ENCODE peak calls at places on chromosomes 6 and 20, in seven cellular contexts. One of them, this sample, is unnamed. For H3K27me3, the result is how much of the 10 kb centered on the place peaks cover.

GRCh38 chr6:155786528-155786927 is 330.9 kb upstream of the NOX3 start:
- DNase-seq in fibroblast of lung: no peak
- DNase-seq in gastrocnemius medialis: no peak
- DNase-seq in aorta: no peak
- DNase-seq in lower lobe of right lung: no peak
- DNase-seq in ovary: no peak
- DNase-seq in GM23338: no peak
- DNase-seq in this sample: no peak

GRCh38 chr6:109393882-109394281 is 11.6 kb upstream of the CD164 start:
- DNase-seq in GM23338: no peak
- DNase-seq in aorta: no peak
- DNase-seq in ovary: no peak
- DNase-seq in gastrocnemius medialis: no peak
- DNase-seq in fibroblast of lung: no peak
- DNase-seq in lower lobe of right lung: no peak
- DNase-seq in this sample: no peak

GRCh38 chr6:5151955-5152401 is 66.8 kb downstream of the PPP1R3G start:
- DNase-seq in ovary: no peak
- DNase-seq in gastrocnemius medialis: no peak
- DNase-seq in GM23338: no peak
- DNase-seq in lower lobe of right lung: no peak
- DNase-seq in aorta: no peak
- DNase-seq in fibroblast of lung: peak
- DNase-seq in this sample: no peak

GRCh38 chr6:63859520-63859919 is 223.9 kb downstream of the PHF3 start:
- DNase-seq in fibroblast of lung: peak
- DNase-seq in GM23338: no peak
- DNase-seq in lower lobe of right lung: no peak
- DNase-seq in aorta: no peak
- DNase-seq in gastrocnemius medialis: no peak
- DNase-seq in ovary: no peak
- DNase-seq in this sample: no peak

GRCh38 chr6:109816452-109817374 is 125.6 kb downstream of the FIG4 start:
- DNase-seq in ovary: peak
- DNase-seq in aorta: no peak
- DNase-seq in lower lobe of right lung: no peak
- DNase-seq in GM23338: no peak
- DNase-seq in fibroblast of lung: no peak
- DNase-seq in gastrocnemius medialis: no peak
- DNase-seq in this sample: no peak

GRCh38 chr6:69866351-69867074 is at the start of gene COL19A1:
- DNase-seq in GM23338: peak
- DNase-seq in fibroblast of lung: no peak
- DNase-seq in gastrocnemius medialis: no peak
- DNase-seq in aorta: peak
- DNase-seq in ovary: no peak
- DNase-seq in lower lobe of right lung: peak
- DNase-seq in this sample: peak

GRCh38 chr20:38445402-38445801 is 10.3 kb upstream of the SNHG17 start:
- DNase-seq in GM23338: no peak
- DNase-seq in fibroblast of lung: no peak
- DNase-seq in aorta: peak
- DNase-seq in lower lobe of right lung: no peak
- DNase-seq in gastrocnemius medialis: no peak
- DNase-seq in ovary: no peak
- DNase-seq in this sample: no peak

GRCh38 chr20:36573798-36574277 is 441 bp downstream of the TGIF2 start:
- DNase-seq in gastrocnemius medialis: no peak
- DNase-seq in GM23338: no peak
- DNase-seq in fibroblast of lung: no peak
- DNase-seq in ovary: peak
- DNase-seq in aorta: peak
- DNase-seq in lower lobe of right lung: peak
- DNase-seq in this sample: peak

GRCh38 chr20:44409132-44409600 is 53.7 kb downstream of the HNF4A start:
- DNase-seq in ovary: no peak
- DNase-seq in gastrocnemius medialis: no peak
- DNase-seq in GM23338: no peak
- DNase-seq in fibroblast of lung: peak
- DNase-seq in aorta: peak
- DNase-seq in lower lobe of right lung: no peak
- DNase-seq in this sample: no peak

GRCh38 chr6:154480144-154480639 is 30.3 kb downstream of the CNKSR3 start:
- DNase-seq in aorta: no peak
- DNase-seq in fibroblast of lung: no peak
- DNase-seq in ovary: no peak
- DNase-seq in gastrocnemius medialis: no peak
- DNase-seq in lower lobe of right lung: no peak
- DNase-seq in GM23338: no peak
- DNase-seq in this sample: no peak
- H3K27me3 ChIP-seq in aorta: under half
- H3K27me3 ChIP-seq in fibroblast of lung: under half
- H3K27me3 ChIP-seq in ovary: under half
- H3K27me3 ChIP-seq in gastrocnemius medialis: under half
- H3K27me3 ChIP-seq in lower lobe of right lung: under half
- H3K27me3 ChIP-seq in GM23338: under half
- H3K27me3 ChIP-seq in this sample: under half

GRCh38 chr6:3390698-3391097 is 66.2 kb downstream of the SLC22A23 start:
- DNase-seq in GM23338: no peak
- DNase-seq in fibroblast of lung: peak
- DNase-seq in lower lobe of right lung: no peak
- DNase-seq in ovary: no peak
- DNase-seq in aorta: peak
- DNase-seq in gastrocnemius medialis: peak
- DNase-seq in this sample: peak

GRCh38 chr6:3386374-3386857 is 70.4 kb downstream of the SLC22A23 start:
- DNase-seq in fibroblast of lung: no peak
- DNase-seq in ovary: no peak
- DNase-seq in gastrocnemius medialis: no peak
- DNase-seq in lower lobe of right lung: no peak
- DNase-seq in GM23338: no peak
- DNase-seq in aorta: no peak
- DNase-seq in this sample: no peak

GRCh38 chr6:3392059-3392458 is 64.8 kb downstream of the SLC22A23 start:
- DNase-seq in ovary: no peak
- DNase-seq in GM23338: no peak
- DNase-seq in fibroblast of lung: no peak
- DNase-seq in lower lobe of right lung: no peak
- DNase-seq in gastrocnemius medialis: no peak
- DNase-seq in aorta: no peak
- DNase-seq in this sample: no peak

GRCh38 chr6:3388786-3389185 is 68.1 kb downstream of the SLC22A23 start:
- DNase-seq in ovary: no peak
- DNase-seq in fibroblast of lung: no peak
- DNase-seq in aorta: no peak
- DNase-seq in GM23338: no peak
- DNase-seq in lower lobe of right lung: no peak
- DNase-seq in gastrocnemius medialis: no peak
- DNase-seq in this sample: no peak

DNA sequence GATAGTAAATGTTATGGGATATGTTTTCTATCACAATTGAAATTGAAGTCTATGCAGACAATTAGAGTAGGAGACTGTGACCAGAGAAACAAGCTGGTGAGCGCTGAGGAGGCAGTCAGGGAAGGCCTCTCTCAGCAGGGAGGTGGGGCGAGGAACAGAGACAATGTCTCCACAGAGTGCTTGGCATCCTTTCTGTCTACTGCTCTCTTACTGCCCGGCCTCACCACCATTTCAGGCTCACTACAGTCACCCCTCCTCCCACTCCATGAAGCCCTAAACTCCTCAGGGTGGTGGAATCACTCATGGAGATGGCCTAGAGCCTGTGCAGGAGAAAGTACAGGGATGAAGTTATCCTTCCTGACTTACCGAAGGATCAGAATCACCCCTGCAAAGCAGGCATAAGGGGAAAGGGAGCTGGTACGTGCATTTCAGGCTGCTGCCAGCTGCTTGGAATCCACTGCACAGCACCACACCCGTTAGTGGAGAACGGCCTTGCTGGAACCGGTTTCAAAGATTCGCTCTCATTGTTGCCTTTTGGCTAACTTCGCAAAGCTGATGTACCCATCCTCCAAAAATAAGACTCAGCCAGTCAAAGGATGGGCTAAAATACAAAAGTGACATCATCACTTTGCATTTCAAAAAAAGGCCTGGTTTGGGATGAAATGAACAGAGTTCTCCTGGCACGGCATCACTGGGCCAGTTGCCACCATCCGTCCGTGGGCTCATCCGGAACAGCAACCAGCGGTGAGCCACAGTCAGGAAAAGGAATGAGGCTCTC is 67.3 kb downstream of the SLC22A23 start:
- DNase-seq in gastrocnemius medialis: no peak
- DNase-seq in aorta: peak
- DNase-seq in GM23338: no peak
- DNase-seq in fibroblast of lung: peak
- DNase-seq in ovary: no peak
- DNase-seq in lower lobe of right lung: no peak
- DNase-seq in this sample: no peak
- H3K4me3 ChIP-seq in gastrocnemius medialis: no peak
- H3K4me3 ChIP-seq in aorta: no peak
- H3K4me3 ChIP-seq in GM23338: no peak
- H3K4me3 ChIP-seq in fibroblast of lung: no peak
- H3K4me3 ChIP-seq in ovary: no peak
- H3K4me3 ChIP-seq in lower lobe of right lung: no peak
- H3K4me3 ChIP-seq in this sample: no peak

GRCh38 chr20:13220194-13220856 is 749 bp upstream of the ISM1 start:
- DNase-seq in GM23338: peak
- DNase-seq in ovary: no peak
- DNase-seq in fibroblast of lung: peak
- DNase-seq in gastrocnemius medialis: no peak
- DNase-seq in lower lobe of right lung: peak
- DNase-seq in aorta: peak
- DNase-seq in this sample: peak
- H3K27me3 ChIP-seq in GM23338: half or more
- H3K27me3 ChIP-seq in ovary: under half
- H3K27me3 ChIP-seq in fibroblast of lung: under half
- H3K27me3 ChIP-seq in gastrocnemius medialis: under half
- H3K27me3 ChIP-seq in lower lobe of right lung: under half
- H3K27me3 ChIP-seq in aorta: under half
- H3K27me3 ChIP-seq in this sample: half or more

GRCh38 chr6:43634702-43635303 is 837 bp upstream of the MAD2L1BP start:
- DNase-seq in GM23338: no peak
- DNase-seq in lower lobe of right lung: no peak
- DNase-seq in ovary: no peak
- DNase-seq in aorta: no peak
- DNase-seq in gastrocnemius medialis: no peak
- DNase-seq in fibroblast of lung: no peak
- DNase-seq in this sample: no peak
- H3K4me3 ChIP-seq in GM23338: peak
- H3K4me3 ChIP-seq in lower lobe of right lung: no peak
- H3K4me3 ChIP-seq in ovary: no peak
- H3K4me3 ChIP-seq in aorta: no peak
- H3K4me3 ChIP-seq in gastrocnemius medialis: no peak
- H3K4me3 ChIP-seq in fibroblast of lung: no peak
- H3K4me3 ChIP-seq in this sample: no peak

GRCh38 chr20:54107600-54108393 is 37.4 kb upstream of the BCAS1 start:
- DNase-seq in gastrocnemius medialis: no peak
- DNase-seq in lower lobe of right lung: no peak
- DNase-seq in aorta: no peak
- DNase-seq in fibroblast of lung: no peak
- DNase-seq in ovary: no peak
- DNase-seq in GM23338: no peak
- DNase-seq in this sample: no peak
- H3K27me3 ChIP-seq in gastrocnemius medialis: under half
- H3K27me3 ChIP-seq in lower lobe of right lung: under half
- H3K27me3 ChIP-seq in aorta: under half
- H3K27me3 ChIP-seq in fibroblast of lung: under half
- H3K27me3 ChIP-seq in ovary: under half
- H3K27me3 ChIP-seq in GM23338: under half
- H3K27me3 ChIP-seq in this sample: under half

GRCh38 chr6:163790296-163790840 is 375.9 kb downstream of the QKI start:
- DNase-seq in lower lobe of right lung: no peak
- DNase-seq in ovary: no peak
- DNase-seq in aorta: no peak
- DNase-seq in GM23338: no peak
- DNase-seq in fibroblast of lung: peak
- DNase-seq in gastrocnemius medialis: no peak
- DNase-seq in this sample: no peak
- H3K4me3 ChIP-seq in lower lobe of right lung: no peak
- H3K4me3 ChIP-seq in ovary: no peak
- H3K4me3 ChIP-seq in aorta: no peak
- H3K4me3 ChIP-seq in GM23338: no peak
- H3K4me3 ChIP-seq in fibroblast of lung: no peak
- H3K4me3 ChIP-seq in gastrocnemius medialis: no peak
- H3K4me3 ChIP-seq in this sample: no peak

GRCh38 chr20:57609842-57610167 is 10.4 kb downstream of the ZBP1 start:
- DNase-seq in ovary: peak
- DNase-seq in GM23338: no peak
- DNase-seq in fibroblast of lung: no peak
- DNase-seq in aorta: no peak
- DNase-seq in lower lobe of right lung: no peak
- DNase-seq in gastrocnemius medialis: no peak
- DNase-seq in this sample: no peak
- H3K27me3 ChIP-seq in ovary: under half
- H3K27me3 ChIP-seq in GM23338: under half
- H3K27me3 ChIP-seq in fibroblast of lung: under half
- H3K27me3 ChIP-seq in aorta: under half
- H3K27me3 ChIP-seq in lower lobe of right lung: under half
- H3K27me3 ChIP-seq in gastrocnemius medialis: under half
- H3K27me3 ChIP-seq in this sample: under half

GRCh38 chr6:26420607-26421235 is 18.6 kb downstream of the BTN3A1 start:
- DNase-seq in lower lobe of right lung: no peak
- DNase-seq in GM23338: peak
- DNase-seq in fibroblast of lung: peak
- DNase-seq in gastrocnemius medialis: no peak
- DNase-seq in ovary: no peak
- DNase-seq in aorta: no peak
- DNase-seq in this sample: peak

GRCh38 chr6:26421259-26422144 is 18.8 kb upstream of the BTN3A3 start:
- DNase-seq in fibroblast of lung: peak
- DNase-seq in lower lobe of right lung: peak
- DNase-seq in gastrocnemius medialis: peak
- DNase-seq in ovary: peak
- DNase-seq in GM23338: peak
- DNase-seq in aorta: peak
- DNase-seq in this sample: peak

GRCh38 chr6:26427093-26427809 is 13.1 kb upstream of the BTN3A3 start:
- DNase-seq in GM23338: no peak
- DNase-seq in gastrocnemius medialis: no peak
- DNase-seq in ovary: no peak
- DNase-seq in lower lobe of right lung: no peak
- DNase-seq in aorta: no peak
- DNase-seq in fibroblast of lung: no peak
- DNase-seq in this sample: no peak

GRCh38 chr6:26428206-26428605 is 12.1 kb upstream of the BTN3A3 start:
- DNase-seq in aorta: no peak
- DNase-seq in lower lobe of right lung: no peak
- DNase-seq in fibroblast of lung: no peak
- DNase-seq in GM23338: no peak
- DNase-seq in gastrocnemius medialis: no peak
- DNase-seq in ovary: no peak
- DNase-seq in this sample: no peak

DNA sequence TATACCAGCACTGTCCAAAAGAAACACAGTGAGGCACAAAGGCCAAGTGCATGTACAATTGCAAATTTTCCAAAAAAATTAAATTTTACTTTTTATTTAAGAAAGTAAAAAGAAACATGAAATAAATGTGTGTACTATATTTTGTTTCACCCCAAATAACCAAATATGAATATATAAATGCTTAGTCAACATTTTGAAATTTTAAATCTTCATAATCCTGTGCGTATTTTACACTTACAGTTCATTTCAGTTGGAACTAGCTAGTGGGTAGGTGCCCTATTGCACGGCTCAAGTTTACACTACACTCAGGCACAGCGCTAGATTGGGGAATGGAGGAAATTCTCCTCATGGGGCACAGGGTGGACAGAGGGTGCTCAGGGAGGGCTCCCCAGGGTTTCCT is 18.0 kb upstream of the BTN3A3 start:
- DNase-seq in ovary: no peak
- DNase-seq in aorta: no peak
- DNase-seq in GM23338: no peak
- DNase-seq in gastrocnemius medialis: no peak
- DNase-seq in fibroblast of lung: no peak
- DNase-seq in lower lobe of right lung: no peak
- DNase-seq in this sample: no peak
- H3K4me3 ChIP-seq in ovary: peak
- H3K4me3 ChIP-seq in aorta: no peak
- H3K4me3 ChIP-seq in GM23338: peak
- H3K4me3 ChIP-seq in gastrocnemius medialis: peak
- H3K4me3 ChIP-seq in fibroblast of lung: peak
- H3K4me3 ChIP-seq in lower lobe of right lung: peak
- H3K4me3 ChIP-seq in this sample: peak